ENCODE peak calls at places on chromosomes 3 and 15, in eight cellular contexts. One of them, this sample, is unnamed.

GRCh38 chr3:44885618-44886017 is 11.2 kb downstream of the TGM4 start:
- DNase-seq in heart right ventricle: no peak
- DNase-seq in B cell: no peak
- DNase-seq in kidney: no peak
- DNase-seq in ascending aorta: peak; percentile 83
- DNase-seq in fibroblast of pulmonary artery: peak; percentile 93
- DNase-seq in nephron progenitor cell: no peak
- DNase-seq in stomach: no peak
- DNase-seq in this sample: no peak

GRCh38 chr3:88219138-88219792 is 69.5 kb downstream of the C3orf38 start:
- DNase-seq in heart right ventricle: no peak
- DNase-seq in nephron progenitor cell: peak; percentile 55
- DNase-seq in fibroblast of pulmonary artery: peak; percentile 77
- DNase-seq in kidney: peak; percentile 57
- DNase-seq in B cell: peak; percentile 67
- DNase-seq in stomach: peak; percentile 31
- DNase-seq in ascending aorta: no peak
- DNase-seq in this sample: peak; percentile 39

GRCh38 chr3:126014252-126014651 is 45.3 kb downstream of the ROPN1B start:
- DNase-seq in kidney: no peak
- DNase-seq in fibroblast of pulmonary artery: peak; percentile 39
- DNase-seq in ascending aorta: no peak
- DNase-seq in heart right ventricle: no peak
- DNase-seq in B cell: no peak
- DNase-seq in stomach: no peak
- DNase-seq in nephron progenitor cell: no peak
- DNase-seq in this sample: no peak

GRCh38 chr15:100048736-100049135 is 293.0 kb downstream of the ADAMTS17 start:
- DNase-seq in ascending aorta: no peak
- DNase-seq in stomach: no peak
- DNase-seq in heart right ventricle: no peak
- DNase-seq in B cell: no peak
- DNase-seq in fibroblast of pulmonary artery: no peak
- DNase-seq in kidney: no peak
- DNase-seq in nephron progenitor cell: no peak
- DNase-seq in this sample: no peak

GRCh38 chr3:160808838-160809237 is 52.8 kb downstream of the PPM1L start:
- DNase-seq in nephron progenitor cell: no peak
- DNase-seq in B cell: no peak
- DNase-seq in kidney: no peak
- DNase-seq in heart right ventricle: peak; percentile 55
- DNase-seq in stomach: peak; percentile 78
- DNase-seq in fibroblast of pulmonary artery: no peak
- DNase-seq in ascending aorta: peak; percentile 67
- DNase-seq in this sample: no peak

GRCh38 chr3:66413151-66413751 is 87.6 kb downstream of the LRIG1 start:
- DNase-seq in fibroblast of pulmonary artery: peak; percentile 29
- DNase-seq in kidney: no peak
- DNase-seq in B cell: no peak
- DNase-seq in heart right ventricle: no peak
- DNase-seq in nephron progenitor cell: no peak
- DNase-seq in stomach: peak; percentile 17
- DNase-seq in ascending aorta: peak; percentile 53
- DNase-seq in this sample: no peak

GRCh38 chr15:65839354-65839901 is 29.9 kb upstream of the RAB11A start:
- DNase-seq in stomach: no peak
- DNase-seq in nephron progenitor cell: no peak
- DNase-seq in heart right ventricle: no peak
- DNase-seq in kidney: no peak
- DNase-seq in B cell: no peak
- DNase-seq in ascending aorta: no peak
- DNase-seq in fibroblast of pulmonary artery: no peak
- DNase-seq in this sample: no peak

GRCh38 chr3:107846282-107846852 is 244.5 kb downstream of the CD47 start:
- DNase-seq in kidney: peak; percentile 82
- DNase-seq in B cell: peak; percentile 48
- DNase-seq in ascending aorta: peak; percentile 73
- DNase-seq in nephron progenitor cell: peak; percentile 81
- DNase-seq in fibroblast of pulmonary artery: peak; percentile 77
- DNase-seq in stomach: peak; percentile 82
- DNase-seq in heart right ventricle: peak; percentile 70
- DNase-seq in this sample: peak; percentile 62

GRCh38 chr3:48294611-48295263 is 38.7 kb downstream of the SPINK8 start:
- DNase-seq in B cell: no peak
- DNase-seq in fibroblast of pulmonary artery: no peak
- DNase-seq in stomach: no peak
- DNase-seq in ascending aorta: no peak
- DNase-seq in heart right ventricle: no peak
- DNase-seq in kidney: no peak
- DNase-seq in nephron progenitor cell: no peak
- DNase-seq in this sample: no peak

DNA sequence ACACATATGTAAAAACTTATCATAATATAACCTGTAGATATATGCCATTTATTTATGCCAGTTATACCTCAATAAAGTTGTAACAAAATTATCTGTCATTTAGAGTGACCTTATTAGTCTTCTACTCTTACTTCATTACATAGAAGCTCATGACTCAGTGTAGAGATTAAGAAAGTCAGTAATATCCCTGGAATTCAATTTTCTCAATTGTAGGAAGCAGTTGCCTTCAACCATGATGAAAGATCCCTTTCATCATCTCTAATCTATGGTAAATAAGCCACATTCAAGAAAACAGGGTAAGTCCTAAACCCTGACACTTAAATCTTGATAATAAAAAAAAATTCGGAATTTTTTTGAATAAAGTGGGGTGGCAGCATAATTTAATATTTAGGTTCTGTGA is 216.5 kb upstream of the PEX5L start:
- DNase-seq in ascending aorta: no peak
- DNase-seq in nephron progenitor cell: no peak
- DNase-seq in heart right ventricle: no peak
- DNase-seq in B cell: no peak
- DNase-seq in kidney: no peak
- DNase-seq in fibroblast of pulmonary artery: no peak
- DNase-seq in stomach: no peak
- DNase-seq in this sample: no peak
- TF ChIP-seq CTCF in ascending aorta: no peak
- TF ChIP-seq CTCF in nephron progenitor cell: no peak
- TF ChIP-seq CTCF in heart right ventricle: no peak
- TF ChIP-seq CTCF in B cell: no peak
- TF ChIP-seq CTCF in kidney: no peak
- TF ChIP-seq CTCF in fibroblast of pulmonary artery: no peak
- TF ChIP-seq CTCF in stomach: no peak
- TF ChIP-seq CTCF in this sample: no peak

GRCh38 chr15:73873889-73874511 is 636 bp downstream of the TBC1D21 start:
- DNase-seq in B cell: peak; percentile 40
- DNase-seq in nephron progenitor cell: peak; percentile 31
- DNase-seq in stomach: peak; percentile 52
- DNase-seq in ascending aorta: no peak
- DNase-seq in fibroblast of pulmonary artery: peak; percentile 77
- DNase-seq in kidney: no peak
- DNase-seq in heart right ventricle: no peak
- DNase-seq in this sample: no peak
- TF ChIP-seq CTCF in B cell: peak; percentile 67
- TF ChIP-seq CTCF in nephron progenitor cell: peak; percentile 78
- TF ChIP-seq CTCF in stomach: peak; percentile 64
- TF ChIP-seq CTCF in ascending aorta: peak; percentile 77
- TF ChIP-seq CTCF in fibroblast of pulmonary artery: peak; percentile 71
- TF ChIP-seq CTCF in kidney: peak; percentile 60
- TF ChIP-seq CTCF in heart right ventricle: peak; percentile 59
- TF ChIP-seq CTCF in this sample: peak; percentile 80

DNA sequence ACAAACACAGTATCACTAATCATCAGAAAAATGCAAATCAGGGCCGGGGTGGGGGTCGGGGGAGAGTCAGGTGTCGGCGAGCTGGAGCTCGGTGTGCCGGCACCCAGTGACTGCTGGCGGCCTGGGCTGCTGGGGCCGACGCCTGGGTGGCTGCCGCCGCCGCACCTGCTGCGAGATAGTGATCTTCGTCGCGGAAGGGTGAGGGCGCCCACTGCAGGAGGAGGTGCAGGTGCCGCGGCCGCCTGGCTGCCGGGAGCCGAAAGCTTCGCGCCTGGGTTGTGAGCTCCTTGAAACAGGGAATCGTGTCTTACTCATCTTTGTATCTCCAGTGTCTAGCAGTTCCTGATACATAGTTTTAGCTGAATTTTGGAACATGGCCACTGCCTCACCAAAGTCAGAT is 64.0 kb upstream of the CPOX start:
- DNase-seq in kidney: peak; percentile 76
- DNase-seq in stomach: peak; percentile 70
- DNase-seq in B cell: peak; percentile 11
- DNase-seq in ascending aorta: no peak
- DNase-seq in heart right ventricle: peak; percentile 26
- DNase-seq in nephron progenitor cell: peak; percentile 43
- DNase-seq in fibroblast of pulmonary artery: no peak
- DNase-seq in this sample: peak; percentile 21
- TF ChIP-seq CTCF in kidney: peak; percentile 35
- TF ChIP-seq CTCF in stomach: peak; percentile 43
- TF ChIP-seq CTCF in B cell: no peak
- TF ChIP-seq CTCF in ascending aorta: no peak
- TF ChIP-seq CTCF in heart right ventricle: no peak
- TF ChIP-seq CTCF in nephron progenitor cell: no peak
- TF ChIP-seq CTCF in fibroblast of pulmonary artery: no peak
- TF ChIP-seq CTCF in this sample: peak; percentile 47

DNA sequence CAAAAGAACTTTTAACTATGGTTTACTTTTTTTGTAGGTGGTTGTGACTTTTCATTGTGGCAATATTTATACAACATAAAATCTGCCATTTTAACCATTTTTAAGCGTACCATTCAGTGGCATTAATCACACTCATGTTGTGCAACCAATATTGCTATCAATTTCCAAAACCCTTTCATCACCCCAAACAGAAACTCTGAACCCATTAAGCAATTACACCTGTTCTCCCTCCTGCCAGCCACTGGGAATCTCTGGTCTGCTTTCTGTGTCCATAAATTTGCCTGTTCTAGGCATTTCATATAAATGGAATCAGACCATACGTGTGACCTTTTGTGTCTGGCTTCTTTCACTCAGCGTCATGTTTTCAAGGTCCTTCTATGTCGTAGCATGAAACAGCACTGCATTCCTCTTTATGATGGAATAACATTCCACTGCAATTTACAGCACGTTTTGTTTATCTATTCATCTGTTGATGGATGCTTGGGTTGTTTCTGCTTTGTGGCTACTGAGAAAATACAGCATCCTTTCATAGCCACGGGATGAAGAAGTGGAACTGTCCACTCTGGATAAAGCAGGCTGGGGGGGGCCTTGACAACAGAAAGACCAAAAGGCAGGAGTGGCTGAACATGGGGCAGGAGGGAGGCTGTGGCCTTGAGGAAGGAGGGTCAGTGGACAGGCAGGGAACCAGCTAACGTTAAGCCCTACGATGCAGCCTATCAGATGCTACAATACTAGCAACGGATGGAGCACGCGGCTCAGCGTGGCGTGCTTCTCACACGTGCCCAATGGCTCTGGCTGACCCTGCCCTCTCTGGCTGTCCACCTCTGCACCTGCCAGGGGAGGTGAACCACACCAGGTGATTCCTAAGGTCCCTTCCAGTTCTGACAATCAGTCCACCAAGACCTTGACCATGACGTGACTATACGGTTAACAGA is 110.9 kb downstream of the SEC22A start:
- DNase-seq in stomach: no peak
- DNase-seq in B cell: no peak
- DNase-seq in heart right ventricle: no peak
- DNase-seq in kidney: no peak
- DNase-seq in fibroblast of pulmonary artery: no peak
- DNase-seq in ascending aorta: no peak
- DNase-seq in nephron progenitor cell: no peak
- DNase-seq in this sample: no peak
- TF ChIP-seq CTCF in stomach: no peak
- TF ChIP-seq CTCF in B cell: no peak
- TF ChIP-seq CTCF in heart right ventricle: no peak
- TF ChIP-seq CTCF in kidney: no peak
- TF ChIP-seq CTCF in fibroblast of pulmonary artery: no peak
- TF ChIP-seq CTCF in ascending aorta: no peak
- TF ChIP-seq CTCF in nephron progenitor cell: no peak
- TF ChIP-seq CTCF in this sample: no peak

DNA sequence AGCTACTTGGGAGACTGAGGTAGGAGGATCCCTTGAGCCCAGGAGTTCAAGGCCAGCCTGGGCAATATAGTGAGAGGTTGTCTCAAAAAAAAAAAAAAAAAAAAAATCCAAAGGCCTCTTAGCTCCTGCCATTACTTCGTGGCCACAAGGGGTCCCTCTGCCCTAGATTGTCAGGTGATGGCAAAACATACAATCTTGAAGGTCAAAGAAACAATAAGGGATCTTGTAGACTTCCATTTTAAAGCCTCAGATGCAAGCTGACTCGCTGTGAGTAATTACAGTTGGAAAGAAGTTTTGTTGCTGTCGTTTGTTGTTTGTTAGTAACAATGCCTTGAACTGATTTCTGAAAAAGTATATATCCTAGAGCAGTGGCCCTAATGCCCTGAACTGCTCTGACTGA is 55.9 kb upstream of the PLCL2 start:
- DNase-seq in fibroblast of pulmonary artery: peak; percentile 81
- DNase-seq in ascending aorta: no peak
- DNase-seq in stomach: peak; percentile 50
- DNase-seq in B cell: peak; percentile 70
- DNase-seq in nephron progenitor cell: peak; percentile 25
- DNase-seq in kidney: no peak
- DNase-seq in heart right ventricle: no peak
- DNase-seq in this sample: no peak
- TF ChIP-seq CTCF in fibroblast of pulmonary artery: peak; percentile 58
- TF ChIP-seq CTCF in ascending aorta: peak; percentile 13
- TF ChIP-seq CTCF in stomach: peak; percentile 28
- TF ChIP-seq CTCF in B cell: peak; percentile 62
- TF ChIP-seq CTCF in nephron progenitor cell: peak; percentile 37
- TF ChIP-seq CTCF in kidney: peak; percentile 39
- TF ChIP-seq CTCF in heart right ventricle: no peak
- TF ChIP-seq CTCF in this sample: peak; percentile 47

GRCh38 chr3:39718674-39719595 is 90.5 kb upstream of the MYRIP start:
- DNase-seq in kidney: no peak
- DNase-seq in heart right ventricle: no peak
- DNase-seq in fibroblast of pulmonary artery: peak; percentile 40
- DNase-seq in stomach: no peak
- DNase-seq in B cell: no peak
- DNase-seq in ascending aorta: no peak
- DNase-seq in nephron progenitor cell: no peak
- DNase-seq in this sample: no peak

GRCh38 chr3:39721076-39721475 is 88.3 kb upstream of the MYRIP start:
- DNase-seq in fibroblast of pulmonary artery: peak; percentile 6
- DNase-seq in B cell: no peak
- DNase-seq in ascending aorta: no peak
- DNase-seq in kidney: no peak
- DNase-seq in nephron progenitor cell: no peak
- DNase-seq in heart right ventricle: no peak
- DNase-seq in stomach: no peak
- DNase-seq in this sample: no peak

GRCh38 chr3:39725321-39725720 is 84.1 kb upstream of the MYRIP start:
- DNase-seq in kidney: no peak
- DNase-seq in heart right ventricle: no peak
- DNase-seq in B cell: no peak
- DNase-seq in stomach: no peak
- DNase-seq in nephron progenitor cell: no peak
- DNase-seq in ascending aorta: no peak
- DNase-seq in fibroblast of pulmonary artery: no peak
- DNase-seq in this sample: no peak

GRCh38 chr3:39727415-39727814 is 82.0 kb upstream of the MYRIP start:
- DNase-seq in B cell: no peak
- DNase-seq in fibroblast of pulmonary artery: no peak
- DNase-seq in kidney: no peak
- DNase-seq in ascending aorta: no peak
- DNase-seq in stomach: no peak
- DNase-seq in nephron progenitor cell: no peak
- DNase-seq in heart right ventricle: no peak
- DNase-seq in this sample: no peak

GRCh38 chr3:39724233-39724846 is 85.1 kb upstream of the MYRIP start:
- DNase-seq in B cell: no peak
- DNase-seq in ascending aorta: no peak
- DNase-seq in stomach: no peak
- DNase-seq in fibroblast of pulmonary artery: peak; percentile 33
- DNase-seq in kidney: no peak
- DNase-seq in nephron progenitor cell: no peak
- DNase-seq in heart right ventricle: no peak
- DNase-seq in this sample: no peak
- TF ChIP-seq CTCF in B cell: no peak
- TF ChIP-seq CTCF in ascending aorta: peak; percentile 36
- TF ChIP-seq CTCF in stomach: no peak
- TF ChIP-seq CTCF in fibroblast of pulmonary artery: peak; percentile 33
- TF ChIP-seq CTCF in kidney: peak; percentile 57
- TF ChIP-seq CTCF in nephron progenitor cell: no peak
- TF ChIP-seq CTCF in heart right ventricle: peak; percentile 15
- TF ChIP-seq CTCF in this sample: peak; percentile 26

This sample was measured in progenitor cell of endocrine pancreas.